ENCODE peak calls at places on chromosome 14, in seven cellular contexts. C is GM03348; D is kidney glomerular epithelial cell; M is pancreas; B is suprapubic skin; K is left ventricle myocardium superior; I is CD4-positive, alpha-beta T cell. T is an unnamed sample.

GRCh38 chr14:77970646-77971045 is 170.7 kb downstream of the ADCK1 start:
- DNase-seq in B (no peak), C (no peak), K (no peak), D (no peak), M (no peak), I (no peak), T (no peak)

GRCh38 chr14:76381817-76382494 is 6.0 kb downstream of the ESRRB start:
- DNase-seq in M (no peak), C (no peak), I (no peak), B (no peak), K (no peak), D (no peak), T (no peak)

GRCh38 chr14:65281991-65282908 is 130.3 kb upstream of the FUT8 start:
- DNase-seq in C (peak), I (no peak), M (no peak), K (no peak), B (no peak), D (peak), T (peak)

GRCh38 chr14:45271858-45272537 is 19.0 kb upstream of the MIS18BP1 start:
- DNase-seq in M (no peak), K (no peak), I (no peak), C (no peak), B (no peak), D (no peak), T (no peak)

GRCh38 chr14:89533136-89533535 is 116.1 kb upstream of the FOXN3 start:
- DNase-seq in K (no peak), I (no peak), C (no peak), M (no peak), B (no peak), D (no peak), T (no peak)

GRCh38 chr14:76763362-76764041 is 2.2 kb downstream of the VASH1 start:
- DNase-seq in M (no peak), K (no peak), D (no peak), B (no peak), I (no peak), C (no peak), T (no peak)

GRCh38 chr14:28751467-28752058 is 15.0 kb upstream of the FOXG1 start:
- DNase-seq in M (no peak), I (no peak), D (peak), B (no peak), K (no peak), C (peak), T (peak)

GRCh38 chr14:34810028-34810427 is 65.1 kb downstream of the BAZ1A start:
- DNase-seq in D (no peak), K (no peak), B (no peak), M (no peak), C (no peak), I (no peak), T (no peak)

GRCh38 chr14:36229262-36229661 is 52.7 kb upstream of the PTCSC3 start:
- DNase-seq in D (no peak), C (no peak), M (no peak), B (no peak), I (no peak), K (no peak), T (no peak)